ENCODE peak calls at places on chromosomes 2 and 18, in four cellular contexts. P, Z, L and E are unnamed samples.
A peak's percentile ranks its signal among the peaks of the same experiment; 100 is the strongest.

GRCh38 chr2:191927319-191927867 is 80.5 kb upstream of the CAVIN2 start:
- DNase-seq in L (no peak), Z (peak; percentile 85), P (peak; percentile 13), E (no peak)

GRCh38 chr2:198135481-198135934 is 331.1 kb downstream of the PLCL1 start:
- DNase-seq in Z (no peak), P (no peak), L (no peak), E (no peak)

GRCh38 chr2:240397542-240397916 is 37.9 kb upstream of the GPC1 start:
- DNase-seq in Z (no peak), P (no peak), L (peak; percentile 58), E (peak; percentile 73)

GRCh38 chr2:236063994-236064393 is 104.2 kb downstream of the GBX2 start:
- DNase-seq in Z (no peak), P (no peak), L (no peak), E (peak; percentile 26)

GRCh38 chr2:10771786-10772185 is 40.8 kb downstream of the PDIA6 start:
- DNase-seq in Z (no peak), L (peak; percentile 61), P (no peak), E (peak; percentile 82)

GRCh38 chr2:46431481-46432235 is 47.7 kb upstream of the TMEM247 start:
- DNase-seq in Z (no peak), P (no peak), L (no peak), E (no peak)

GRCh38 chr2:11775384-11775783 is 29.0 kb downstream of the LPIN1 start:
- DNase-seq in L (no peak), P (peak; percentile 42), Z (no peak), E (no peak)

GRCh38 chr2:55862673-55863390 is 60.8 kb downstream of the EFEMP1 start:
- DNase-seq in P (peak; percentile 57), L (no peak), Z (peak; percentile 32), E (no peak)

GRCh38 chr2:20515293-20516220 is 68.7 kb downstream of the RHOB start:
- DNase-seq in L (peak; percentile 43), P (no peak), Z (peak; percentile 18), E (no peak)

GRCh38 chr2:45458909-45459563 is 152.0 kb downstream of the SRBD1 start:
- DNase-seq in Z (peak; percentile 59), L (no peak), P (peak; percentile 30), E (no peak)

GRCh38 chr18:49544362-49544761 is 17.5 kb upstream of the LIPG start:
- DNase-seq in L (no peak), Z (no peak), P (no peak), E (no peak)

GRCh38 chr18:77376043-77376732 is 126.5 kb downstream of the GALR1 start:
- DNase-seq in L (no peak), Z (no peak), P (no peak), E (no peak)

GRCh38 chr2:157302492-157303099 is 23.0 kb downstream of the ERMN start:
- DNase-seq in Z (peak; percentile 11), L (no peak), P (peak; percentile 17), E (no peak)

GRCh38 chr2:206193643-206194382 is 34.1 kb downstream of the EEF1B2 start:
- DNase-seq in L (no peak), P (no peak), Z (no peak), E (no peak)

GRCh38 chr18:6591491-6591890 is 138.0 kb upstream of the ARHGAP28 start:
- DNase-seq in Z (no peak), P (no peak), L (no peak), E (no peak)

GRCh38 chr2:73984922-73985317 is 210 bp downstream of the TET3 start:
- DNase-seq in P (peak; percentile 35), L (no peak), Z (peak; percentile 75), E (no peak)

GRCh38 chr2:32357545-32358482 is 991 bp downstream of the BIRC6 start:
- DNase-seq in P (peak; percentile 46), Z (peak; percentile 30), L (peak; percentile 80), E (no peak)

GRCh38 chr18:45687617-45688016 is 36.4 kb upstream of the SLC14A1 start:
- DNase-seq in P (no peak), Z (no peak), L (no peak), E (no peak)

GRCh38 chr2:45700407-45701013 is 49.0 kb downstream of the PRKCE start:
- DNase-seq in P (no peak), L (no peak), Z (no peak), E (no peak)

GRCh38 chr18:7878265-7879173 is 311.4 kb downstream of the PTPRM start:
- DNase-seq in L (no peak), P (no peak), Z (no peak), E (no peak)

GRCh38 chr18:63762518-63762917 is 12.7 kb upstream of the SERPINB7 start:
- DNase-seq in L (no peak), P (peak; percentile 41), Z (no peak), E (no peak)

GRCh38 chr2:209772316-209772715 is 684 bp downstream of the UNC80 start:
- DNase-seq in Z (no peak), L (no peak), P (no peak), E (no peak)